ENCODE peak calls at places on chromosomes 2 and 18, in six cellular contexts. S is NCI-H1694 treated with DMSO at 0.1 percent for 48 hours; E is HL-60; A is IMR-90; B is NCI-H1436 treated with DMSO at 0.1 percent for 48 hours; H is naive thymus-derived CD8-positive, alpha-beta T cell. G is an unnamed sample.

GRCh38 chr18:955379-956066 is 50.9 kb downstream of the ADCYAP1 start:
- DNase-seq in S (no peak), E (no peak), A (no peak), B (no peak), H (no peak), G (no peak)

GRCh38 chr2:85850451-85850850 is 38.3 kb downstream of the ST3GAL5 start:
- DNase-seq in S (no peak), E (no peak), A (no peak), B (no peak), H (no peak), G (no peak)

GRCh38 chr2:166372046-166372445 is 3.7 kb downstream of the SCN9A start:
- DNase-seq in S (no peak), E (no peak), A (peak), B (no peak), H (no peak), G (no peak)

GRCh38 chr2:105886029-105886454 is 141.3 kb downstream of the NCK2 start:
- DNase-seq in S (no peak), E (no peak), A (peak), B (no peak), H (no peak), G (no peak)

GRCh38 chr18:62717059-62717849 is 1.9 kb downstream of the PHLPP1 start:
- DNase-seq in S (peak), E (peak), A (peak), B (no peak), H (peak), G (peak)

GRCh38 chr2:177597759-177598158 is 205.2 kb downstream of the AGPS start:
- DNase-seq in S (peak), E (no peak), A (no peak), B (no peak), H (no peak), G (no peak)

GRCh38 chr2:102387763-102388546 is 32.4 kb downstream of the IL18R1 start:
- DNase-seq in S (no peak), E (no peak), A (no peak), B (no peak), H (no peak), G (no peak)

GRCh38 chr2:236176417-236176816 is 8.2 kb upstream of the GBX2 start:
- DNase-seq in S (no peak), E (peak), A (peak), B (no peak), H (no peak), G (no peak)

GRCh38 chr18:6543330-6543908 is 128.7 kb upstream of the L3MBTL4 start:
- DNase-seq in S (peak), E (no peak), A (peak), B (no peak), H (no peak), G (peak)

GRCh38 chr2:212939777-212940531 is 211.5 kb downstream of the IKZF2 start:
- DNase-seq in S (peak), E (no peak), A (no peak), B (peak), H (no peak), G (no peak)

GRCh38 chr2:1432726-1433125 is 19.5 kb downstream of the TPO start:
- DNase-seq in S (no peak), E (no peak), A (no peak), B (no peak), H (no peak), G (no peak)